ENCODE peak calls at places on chromosomes 6 and 20, in nine cellular contexts. D, J, T, Q, W, G, Y, X and S are unnamed samples.

GRCh38 chr6:53879608-53880007 is 84.8 kb downstream of the LRRC1 start:
- DNase-seq in T (no peak), J (no peak), X (no peak), Y (no peak), D (no peak), W (no peak), G (no peak), Q (no peak), S (no peak)

GRCh38 chr20:6037082-6037481 is 16.8 kb downstream of the LRRN4 start:
- DNase-seq in Q (no peak), G (no peak), T (no peak), X (no peak), J (no peak), W (no peak), D (no peak), Y (no peak), S (no peak)

GRCh38 chr20:53872561-53873248 is 197.7 kb downstream of the BCAS1 start:
- DNase-seq in Y (no peak), D (no peak), X (peak; percentile 40), T (no peak), W (no peak), G (no peak), J (no peak), Q (no peak), S (no peak)

GRCh38 chr20:62142252-62143117 is 709 bp downstream of the PSMA7 start:
- DNase-seq in Q (no peak), J (no peak), W (no peak), X (peak; percentile 42), Y (peak; percentile 14), G (no peak), D (no peak), T (no peak), S (no peak)

GRCh38 chr6:140318408-140318807 is 944.0 kb upstream of the CITED2 start:
- DNase-seq in Q (no peak), J (no peak), G (no peak), X (no peak), T (no peak), Y (no peak), D (no peak), W (no peak), S (no peak)

GRCh38 chr6:132490024-132490423 is 22.9 kb downstream of the STX7 start:
- DNase-seq in W (no peak), Q (no peak), D (no peak), G (no peak), T (peak; percentile 30), J (peak; percentile 63), Y (no peak), X (no peak), S (no peak)

GRCh38 chr6:42118162-42119001 is 24.0 kb downstream of the C6orf132 start:
- DNase-seq in Y (no peak), X (no peak), G (no peak), W (no peak), J (no peak), D (peak; percentile 91), Q (no peak), T (peak; percentile 66), S (peak; percentile 17)

GRCh38 chr20:47353224-47353696 is 3.2 kb downstream of the ZMYND8 start:
- DNase-seq in D (no peak), Y (no peak), J (no peak), X (no peak), Q (no peak), W (no peak), G (no peak), T (no peak), S (no peak)

GRCh38 chr6:12748815-12749521 is 32.4 kb downstream of the PHACTR1 start:
- DNase-seq in X (no peak), D (no peak), Y (no peak), W (no peak), T (no peak), G (no peak), Q (no peak), J (peak; percentile 20), S (no peak)

GRCh38 chr20:46179811-46180326 is 61.8 kb downstream of the CD40 start:
- DNase-seq in X (no peak), J (no peak), D (no peak), G (no peak), W (no peak), Q (no peak), T (no peak), Y (no peak), S (no peak)

GRCh38 chr20:62534526-62535221 is 58.9 kb upstream of the GATA5 start:
- DNase-seq in X (no peak), Y (no peak), J (no peak), W (no peak), G (no peak), Q (no peak), D (no peak), T (no peak), S (no peak)

GRCh38 chr6:150072201-150072600 is 3.3 kb upstream of the ULBP3 start:
- DNase-seq in Y (peak; percentile 46), Q (no peak), W (no peak), D (peak; percentile 96), J (peak; percentile 21), G (no peak), X (peak; percentile 44), T (peak; percentile 55), S (peak; percentile 8)

GRCh38 chr6:116883005-116883404 is 6.0 kb downstream of the RFX6 start:
- DNase-seq in J (no peak), Y (no peak), D (no peak), T (no peak), X (no peak), G (no peak), W (no peak), Q (no peak), S (no peak)

GRCh38 chr20:52269327-52269726 is 77.7 kb upstream of the ZFP64 start:
- DNase-seq in G (no peak), D (no peak), Q (no peak), J (no peak), X (no peak), W (no peak), Y (no peak), T (no peak), S (no peak)

GRCh38 chr6:37323568-37323967 is 30.2 kb upstream of the RNF8 start:
- DNase-seq in G (peak; percentile 12), D (no peak), J (no peak), T (no peak), Y (no peak), X (no peak), Q (no peak), W (no peak), S (no peak)

GRCh38 chr6:131761061-131761761 is 46.6 kb upstream of the ENPP1 start:
- DNase-seq in Q (no peak), G (no peak), D (no peak), Y (no peak), X (no peak), J (peak; percentile 69), W (no peak), T (no peak), S (no peak)

GRCh38 chr20:55216525-55217242 is 741.3 kb downstream of the DOK5 start:
- DNase-seq in D (no peak), T (no peak), X (no peak), Y (no peak), W (no peak), J (no peak), Q (no peak), G (no peak), S (no peak)

GRCh38 chr6:2111162-2111677 is 134.2 kb downstream of the GMDS start:
- DNase-seq in Y (no peak), G (peak; percentile 34), T (no peak), D (no peak), W (no peak), J (peak; percentile 8), X (no peak), Q (no peak), S (no peak)

GRCh38 chr6:116531675-116532570 is 13.6 kb downstream of the TRAPPC3L start:
- DNase-seq in X (peak; percentile 63), T (peak; percentile 4), Q (peak; percentile 43), D (peak; percentile 32), J (peak; percentile 54), G (peak; percentile 68), W (peak; percentile 78), Y (peak; percentile 57), S (peak; percentile 68)

GRCh38 chr6:170080828-170081368 is 210.0 kb downstream of the DLL1 start:
- DNase-seq in W (peak; percentile 35), D (no peak), J (no peak), Q (no peak), Y (no peak), X (no peak), T (peak; percentile 22), G (no peak), S (peak; percentile 87)